ENCODE peak calls at places on chromosome 16, in six cellular contexts. One of them, this sample, is unnamed.

GRCh38 chr16:30335598-30336474 is 19.3 kb downstream of the CD2BP2 start:
- DNase-seq in NCI-H82: peak; percentile 36
- DNase-seq in stomach: no peak
- DNase-seq in memory B cell: no peak
- DNase-seq in NCI-H1436: no peak
- DNase-seq in fibroblast of lung: peak; percentile 29
- DNase-seq in this sample: no peak

GRCh38 chr16:76071690-76072089 is 205.5 kb upstream of the CNTNAP4 start:
- DNase-seq in NCI-H82: no peak
- DNase-seq in stomach: no peak
- DNase-seq in memory B cell: no peak
- DNase-seq in NCI-H1436: no peak
- DNase-seq in fibroblast of lung: no peak
- DNase-seq in this sample: no peak

GRCh38 chr16:70778901-70779309 is 22.1 kb downstream of the VAC14 start:
- DNase-seq in NCI-H82: no peak
- DNase-seq in stomach: no peak
- DNase-seq in memory B cell: no peak
- DNase-seq in NCI-H1436: no peak
- DNase-seq in fibroblast of lung: peak; percentile 75
- DNase-seq in this sample: peak; percentile 89

GRCh38 chr16:17251496-17251895 is 219.3 kb downstream of the XYLT1 start:
- DNase-seq in NCI-H82: no peak
- DNase-seq in stomach: no peak
- DNase-seq in memory B cell: no peak
- DNase-seq in NCI-H1436: no peak
- DNase-seq in fibroblast of lung: no peak
- DNase-seq in this sample: no peak

GRCh38 chr16:23563186-23563585 is 5.7 kb downstream of the UBFD1 start:
- DNase-seq in NCI-H82: no peak
- DNase-seq in stomach: no peak
- DNase-seq in memory B cell: no peak
- DNase-seq in NCI-H1436: no peak
- DNase-seq in fibroblast of lung: no peak
- DNase-seq in this sample: no peak

GRCh38 chr16:49556252-49557069 is 182.9 kb downstream of the C16orf78 start:
- DNase-seq in NCI-H82: peak; percentile 86
- DNase-seq in stomach: no peak
- DNase-seq in memory B cell: no peak
- DNase-seq in NCI-H1436: no peak
- DNase-seq in fibroblast of lung: peak; percentile 47
- DNase-seq in this sample: peak; percentile 69

GRCh38 chr16:26526633-26527032 is 540.1 kb upstream of the C16orf82 start:
- DNase-seq in NCI-H82: no peak
- DNase-seq in stomach: no peak
- DNase-seq in memory B cell: no peak
- DNase-seq in NCI-H1436: no peak
- DNase-seq in fibroblast of lung: no peak
- DNase-seq in this sample: no peak

GRCh38 chr16:68234188-68235104 is 1.5 kb downstream of the ESRP2 start:
- DNase-seq in NCI-H82: peak; percentile 14
- DNase-seq in stomach: peak; percentile 99
- DNase-seq in memory B cell: no peak
- DNase-seq in NCI-H1436: peak; percentile 11
- DNase-seq in fibroblast of lung: no peak
- DNase-seq in this sample: no peak

GRCh38 chr16:7319514-7319913 is 13.1 kb upstream of the RBFOX1 start:
- DNase-seq in NCI-H82: no peak
- DNase-seq in stomach: no peak
- DNase-seq in memory B cell: no peak
- DNase-seq in NCI-H1436: no peak
- DNase-seq in fibroblast of lung: no peak
- DNase-seq in this sample: no peak

GRCh38 chr16:89987169-89987568 is 32.1 kb downstream of the DBNDD1 start:
- DNase-seq in NCI-H82: no peak
- DNase-seq in stomach: no peak
- DNase-seq in memory B cell: no peak
- DNase-seq in NCI-H1436: no peak
- DNase-seq in fibroblast of lung: no peak
- DNase-seq in this sample: no peak

GRCh38 chr16:88752386-88753002 is 32.5 kb downstream of the PIEZO1 start:
- DNase-seq in NCI-H82: no peak
- DNase-seq in stomach: no peak
- DNase-seq in memory B cell: no peak
- DNase-seq in NCI-H1436: no peak
- DNase-seq in fibroblast of lung: no peak
- DNase-seq in this sample: no peak

GRCh38 chr16:56372013-56372634 is 53.2 kb downstream of the AMFR start:
- DNase-seq in NCI-H82: no peak
- DNase-seq in stomach: no peak
- DNase-seq in memory B cell: no peak
- DNase-seq in NCI-H1436: no peak
- DNase-seq in fibroblast of lung: no peak
- DNase-seq in this sample: no peak

GRCh38 chr16:85321856-85322271 is 209.6 kb upstream of the CIBAR2 start:
- DNase-seq in NCI-H82: no peak
- DNase-seq in stomach: peak; percentile 96
- DNase-seq in memory B cell: no peak
- DNase-seq in NCI-H1436: no peak
- DNase-seq in fibroblast of lung: peak; percentile 94
- DNase-seq in this sample: peak; percentile 93

GRCh38 chr16:12732600-12732999 is 71.1 kb downstream of the CPPED1 start:
- DNase-seq in NCI-H82: no peak
- DNase-seq in stomach: no peak
- DNase-seq in memory B cell: no peak
- DNase-seq in NCI-H1436: no peak
- DNase-seq in fibroblast of lung: no peak
- DNase-seq in this sample: no peak

GRCh38 chr16:89599451-89599858 is 14.0 kb upstream of the DPEP1 start:
- DNase-seq in NCI-H82: peak; percentile 65
- DNase-seq in stomach: no peak
- DNase-seq in memory B cell: no peak
- DNase-seq in NCI-H1436: no peak
- DNase-seq in fibroblast of lung: no peak
- DNase-seq in this sample: no peak

GRCh38 chr16:72788269-72788809 is 259.6 kb downstream of the ZFHX3 start:
- DNase-seq in NCI-H82: no peak
- DNase-seq in stomach: no peak
- DNase-seq in memory B cell: no peak
- DNase-seq in NCI-H1436: no peak
- DNase-seq in fibroblast of lung: no peak
- DNase-seq in this sample: no peak

GRCh38 chr16:8858994-8859912 is 9.6 kb downstream of the CARHSP1 start:
- DNase-seq in NCI-H82: no peak
- DNase-seq in stomach: no peak
- DNase-seq in memory B cell: no peak
- DNase-seq in NCI-H1436: no peak
- DNase-seq in fibroblast of lung: no peak
- DNase-seq in this sample: no peak